ENCODE peak calls at places on chromosomes 4 and X, in six cellular contexts. One of them, this sample, is unnamed.

GRCh38 chr4:184805462-184806245 is 20.1 kb downstream of the ACSL1 start:
- DNase-seq in OCI-LY7: no peak
- DNase-seq in AG10803: no peak
- DNase-seq in bronchial epithelial cell: peak; percentile 48
- DNase-seq in CD8-positive, alpha-beta T cell: no peak
- DNase-seq in uterus: no peak
- DNase-seq in this sample: no peak

GRCh38 chrX:135295238-135295943 is 13.9 kb upstream of the ETDC start:
- DNase-seq in OCI-LY7: no peak
- DNase-seq in AG10803: peak; percentile 3
- DNase-seq in bronchial epithelial cell: peak; percentile 40
- DNase-seq in CD8-positive, alpha-beta T cell: peak; percentile 34
- DNase-seq in uterus: no peak
- DNase-seq in this sample: no peak

GRCh38 chr4:62482355-62482754 is 1282.2 kb downstream of the ADGRL3 start:
- DNase-seq in OCI-LY7: no peak
- DNase-seq in AG10803: no peak
- DNase-seq in bronchial epithelial cell: peak; percentile 1
- DNase-seq in CD8-positive, alpha-beta T cell: no peak
- DNase-seq in uterus: no peak
- DNase-seq in this sample: no peak

GRCh38 chr4:93217423-93217822 is 611.1 kb upstream of the ATOH1 start:
- DNase-seq in OCI-LY7: no peak
- DNase-seq in AG10803: no peak
- DNase-seq in bronchial epithelial cell: no peak
- DNase-seq in CD8-positive, alpha-beta T cell: no peak
- DNase-seq in uterus: no peak
- DNase-seq in this sample: no peak

GRCh38 chr4:101367201-101367600 is 19.9 kb upstream of the PPP3CA start:
- DNase-seq in OCI-LY7: no peak
- DNase-seq in AG10803: peak; percentile 89
- DNase-seq in bronchial epithelial cell: peak; percentile 90
- DNase-seq in CD8-positive, alpha-beta T cell: no peak
- DNase-seq in uterus: no peak
- DNase-seq in this sample: peak; percentile 83

GRCh38 chr4:82984459-82984858 is 26.2 kb downstream of the LIN54 start:
- DNase-seq in OCI-LY7: no peak
- DNase-seq in AG10803: peak; percentile 63
- DNase-seq in bronchial epithelial cell: peak; percentile 26
- DNase-seq in CD8-positive, alpha-beta T cell: no peak
- DNase-seq in uterus: no peak
- DNase-seq in this sample: no peak

GRCh38 chrX:150849996-150850720 is 48.3 kb downstream of the CD99L2 start:
- DNase-seq in OCI-LY7: no peak
- DNase-seq in AG10803: no peak
- DNase-seq in bronchial epithelial cell: peak; percentile 82
- DNase-seq in CD8-positive, alpha-beta T cell: no peak
- DNase-seq in uterus: no peak
- DNase-seq in this sample: no peak

GRCh38 chrX:74550295-74550802 is 64.1 kb downstream of the RLIM start:
- DNase-seq in OCI-LY7: peak; percentile 80
- DNase-seq in AG10803: peak; percentile 63
- DNase-seq in bronchial epithelial cell: peak; percentile 44
- DNase-seq in CD8-positive, alpha-beta T cell: peak; percentile 77
- DNase-seq in uterus: peak; percentile 84
- DNase-seq in this sample: no peak

GRCh38 chr4:71635094-71635493 is 148.8 kb downstream of the GC start:
- DNase-seq in OCI-LY7: no peak
- DNase-seq in AG10803: no peak
- DNase-seq in bronchial epithelial cell: no peak
- DNase-seq in CD8-positive, alpha-beta T cell: no peak
- DNase-seq in uterus: no peak
- DNase-seq in this sample: no peak

GRCh38 chrX:103309860-103310591 is 764 bp downstream of the BEX2 start:
- DNase-seq in OCI-LY7: no peak
- DNase-seq in AG10803: no peak
- DNase-seq in bronchial epithelial cell: no peak
- DNase-seq in CD8-positive, alpha-beta T cell: no peak
- DNase-seq in uterus: no peak
- DNase-seq in this sample: no peak

GRCh38 chr4:3207531-3208037 is 41.4 kb upstream of the MSANTD1 start:
- DNase-seq in OCI-LY7: no peak
- DNase-seq in AG10803: peak; percentile 77
- DNase-seq in bronchial epithelial cell: no peak
- DNase-seq in CD8-positive, alpha-beta T cell: no peak
- DNase-seq in uterus: no peak
- DNase-seq in this sample: no peak

GRCh38 chr4:4867745-4868505 is 8.5 kb downstream of the MSX1 start:
- DNase-seq in OCI-LY7: no peak
- DNase-seq in AG10803: no peak
- DNase-seq in bronchial epithelial cell: no peak
- DNase-seq in CD8-positive, alpha-beta T cell: no peak
- DNase-seq in uterus: no peak
- DNase-seq in this sample: no peak

GRCh38 chrX:120302434-120302833 is 8.8 kb downstream of the TMEM255A start:
- DNase-seq in OCI-LY7: peak; percentile 85
- DNase-seq in AG10803: no peak
- DNase-seq in bronchial epithelial cell: no peak
- DNase-seq in CD8-positive, alpha-beta T cell: peak; percentile 29
- DNase-seq in uterus: no peak
- DNase-seq in this sample: no peak

GRCh38 chr4:3657917-3658913 is 108.0 kb upstream of the ADRA2C start:
- DNase-seq in OCI-LY7: no peak
- DNase-seq in AG10803: peak; percentile 76
- DNase-seq in bronchial epithelial cell: no peak
- DNase-seq in CD8-positive, alpha-beta T cell: no peak
- DNase-seq in uterus: peak; percentile 95
- DNase-seq in this sample: peak; percentile 34

GRCh38 chrX:17547658-17548057 is 172.7 kb downstream of the NHS start:
- DNase-seq in OCI-LY7: no peak
- DNase-seq in AG10803: peak; percentile 77
- DNase-seq in bronchial epithelial cell: peak; percentile 97
- DNase-seq in CD8-positive, alpha-beta T cell: no peak
- DNase-seq in uterus: peak; percentile 63
- DNase-seq in this sample: no peak

GRCh38 chrX:148376342-148376741 is 124.1 kb upstream of the AFF2 start:
- DNase-seq in OCI-LY7: no peak
- DNase-seq in AG10803: no peak
- DNase-seq in bronchial epithelial cell: no peak
- DNase-seq in CD8-positive, alpha-beta T cell: no peak
- DNase-seq in uterus: no peak
- DNase-seq in this sample: no peak

GRCh38 chr4:123649644-123650356 is 253.2 kb downstream of the SPRY1 start:
- DNase-seq in OCI-LY7: no peak
- DNase-seq in AG10803: peak; percentile 74
- DNase-seq in bronchial epithelial cell: peak; percentile 97
- DNase-seq in CD8-positive, alpha-beta T cell: no peak
- DNase-seq in uterus: no peak
- DNase-seq in this sample: no peak

GRCh38 chr4:94960703-94961102 is 202.9 kb downstream of the BMPR1B start:
- DNase-seq in OCI-LY7: no peak
- DNase-seq in AG10803: no peak
- DNase-seq in bronchial epithelial cell: no peak
- DNase-seq in CD8-positive, alpha-beta T cell: no peak
- DNase-seq in uterus: no peak
- DNase-seq in this sample: no peak

GRCh38 chr4:86220137-86220536 is 139.7 kb downstream of the MAPK10 start:
- DNase-seq in OCI-LY7: no peak
- DNase-seq in AG10803: peak; percentile 14
- DNase-seq in bronchial epithelial cell: peak; percentile 89
- DNase-seq in CD8-positive, alpha-beta T cell: no peak
- DNase-seq in uterus: no peak
- DNase-seq in this sample: no peak

GRCh38 chrX:103718120-103718519 is 7.4 kb downstream of the TMEM31 start:
- DNase-seq in OCI-LY7: no peak
- DNase-seq in AG10803: no peak
- DNase-seq in bronchial epithelial cell: no peak
- DNase-seq in CD8-positive, alpha-beta T cell: no peak
- DNase-seq in uterus: no peak
- DNase-seq in this sample: no peak

GRCh38 chr4:57037982-57038604 is 59.4 kb downstream of the POLR2B start:
- DNase-seq in OCI-LY7: peak; percentile 19
- DNase-seq in AG10803: peak; percentile 35
- DNase-seq in bronchial epithelial cell: no peak
- DNase-seq in CD8-positive, alpha-beta T cell: no peak
- DNase-seq in uterus: peak; percentile 75
- DNase-seq in this sample: no peak

GRCh38 chrX:1767026-1767425 is 152.2 kb downstream of the ASMT start:
- DNase-seq in OCI-LY7: no peak
- DNase-seq in AG10803: no peak
- DNase-seq in bronchial epithelial cell: no peak
- DNase-seq in CD8-positive, alpha-beta T cell: no peak
- DNase-seq in uterus: no peak
- DNase-seq in this sample: no peak

GRCh38 chr4:174119051-174119450 is 164.4 kb downstream of the FBXO8 start:
- DNase-seq in OCI-LY7: no peak
- DNase-seq in AG10803: peak; percentile 75
- DNase-seq in bronchial epithelial cell: peak; percentile 59
- DNase-seq in CD8-positive, alpha-beta T cell: no peak
- DNase-seq in uterus: peak; percentile 39
- DNase-seq in this sample: no peak

GRCh38 chrX:103066606-103067005 is 2.6 kb upstream of the BEX1 start:
- DNase-seq in OCI-LY7: no peak
- DNase-seq in AG10803: peak; percentile 4
- DNase-seq in bronchial epithelial cell: peak; percentile 0
- DNase-seq in CD8-positive, alpha-beta T cell: no peak
- DNase-seq in uterus: no peak
- DNase-seq in this sample: peak; percentile 2

GRCh38 chr4:161856711-161857326 is 307.0 kb downstream of the FSTL5 start:
- DNase-seq in OCI-LY7: no peak
- DNase-seq in AG10803: no peak
- DNase-seq in bronchial epithelial cell: no peak
- DNase-seq in CD8-positive, alpha-beta T cell: no peak
- DNase-seq in uterus: no peak
- DNase-seq in this sample: no peak

GRCh38 chrX:133335027-133335426 is 80.3 kb downstream of the GPC4 start:
- DNase-seq in OCI-LY7: peak; percentile 20
- DNase-seq in AG10803: peak; percentile 28
- DNase-seq in bronchial epithelial cell: peak; percentile 26
- DNase-seq in CD8-positive, alpha-beta T cell: no peak
- DNase-seq in uterus: peak; percentile 29
- DNase-seq in this sample: no peak

GRCh38 chr4:28287837-28288236 is 1427.2 kb downstream of the STIM2 start:
- DNase-seq in OCI-LY7: no peak
- DNase-seq in AG10803: peak; percentile 99
- DNase-seq in bronchial epithelial cell: peak; percentile 97
- DNase-seq in CD8-positive, alpha-beta T cell: no peak
- DNase-seq in uterus: no peak
- DNase-seq in this sample: peak; percentile 98

GRCh38 chr4:74555843-74556242 is 110.9 kb downstream of the AREG start:
- DNase-seq in OCI-LY7: no peak
- DNase-seq in AG10803: no peak
- DNase-seq in bronchial epithelial cell: no peak
- DNase-seq in CD8-positive, alpha-beta T cell: no peak
- DNase-seq in uterus: no peak
- DNase-seq in this sample: no peak

DNA sequence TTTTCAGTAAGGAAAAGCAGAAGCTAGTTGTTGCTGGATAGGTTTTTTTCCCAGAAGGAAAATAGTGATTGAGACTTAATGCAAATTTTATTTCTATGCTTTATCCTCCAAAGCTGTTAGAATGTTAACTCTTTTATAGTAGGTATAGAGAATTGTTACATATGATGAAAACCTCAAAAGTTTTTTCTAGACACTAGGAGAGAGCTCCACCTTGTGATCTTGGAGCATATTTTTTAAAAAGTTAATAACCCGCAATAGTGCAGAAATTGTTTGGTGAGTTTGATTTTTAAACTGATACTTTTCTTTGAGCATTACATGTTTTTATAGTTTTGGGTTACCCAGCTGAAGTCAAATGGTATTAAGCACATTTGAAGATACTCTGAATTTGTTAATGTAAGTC is 56.5 kb downstream of the STAG2 start:
- DNase-seq in OCI-LY7: peak; percentile 5
- DNase-seq in AG10803: no peak
- DNase-seq in bronchial epithelial cell: no peak
- DNase-seq in CD8-positive, alpha-beta T cell: no peak
- DNase-seq in uterus: no peak
- DNase-seq in this sample: no peak
- TF ChIP-seq CTCF in OCI-LY7: peak; percentile 63
- TF ChIP-seq CTCF in AG10803: no peak
- TF ChIP-seq CTCF in bronchial epithelial cell: no peak
- TF ChIP-seq CTCF in CD8-positive, alpha-beta T cell: no peak
- TF ChIP-seq CTCF in uterus: no peak
- TF ChIP-seq CTCF in this sample: no peak

GRCh38 chr4:102599455-102599854 is 98.3 kb downstream of the NFKB1 start:
- DNase-seq in OCI-LY7: no peak
- DNase-seq in AG10803: no peak
- DNase-seq in bronchial epithelial cell: peak; percentile 83
- DNase-seq in CD8-positive, alpha-beta T cell: no peak
- DNase-seq in uterus: no peak
- DNase-seq in this sample: no peak

GRCh38 chr4:102600689-102601088 is 99.5 kb downstream of the NFKB1 start:
- DNase-seq in OCI-LY7: no peak
- DNase-seq in AG10803: no peak
- DNase-seq in bronchial epithelial cell: no peak
- DNase-seq in CD8-positive, alpha-beta T cell: no peak
- DNase-seq in uterus: no peak
- DNase-seq in this sample: no peak

GRCh38 chr4:102598102-102598758 is 97.1 kb downstream of the NFKB1 start:
- DNase-seq in OCI-LY7: no peak
- DNase-seq in AG10803: peak; percentile 38
- DNase-seq in bronchial epithelial cell: no peak
- DNase-seq in CD8-positive, alpha-beta T cell: no peak
- DNase-seq in uterus: no peak
- DNase-seq in this sample: no peak

GRCh38 chr4:102599887-102600286 is 98.7 kb downstream of the NFKB1 start:
- DNase-seq in OCI-LY7: no peak
- DNase-seq in AG10803: no peak
- DNase-seq in bronchial epithelial cell: no peak
- DNase-seq in CD8-positive, alpha-beta T cell: no peak
- DNase-seq in uterus: no peak
- DNase-seq in this sample: no peak

GRCh38 chr4:102598759-102599379 is 97.7 kb downstream of the NFKB1 start:
- DNase-seq in OCI-LY7: no peak
- DNase-seq in AG10803: no peak
- DNase-seq in bronchial epithelial cell: no peak
- DNase-seq in CD8-positive, alpha-beta T cell: no peak
- DNase-seq in uterus: no peak
- DNase-seq in this sample: no peak
- H3K4me3 ChIP-seq in OCI-LY7: no peak overlapping the region
- H3K4me3 ChIP-seq in AG10803: no peak overlapping the region
- H3K4me3 ChIP-seq in bronchial epithelial cell: no peak overlapping the region
- H3K4me3 ChIP-seq in CD8-positive, alpha-beta T cell: no peak overlapping the region
- H3K4me3 ChIP-seq in uterus: no peak overlapping the region
- H3K4me3 ChIP-seq in this sample: no peak overlapping the region

GRCh38 chrX:154384284-154384892 is 5.3 kb downstream of the EMD start:
- DNase-seq in OCI-LY7: no peak
- DNase-seq in AG10803: no peak
- DNase-seq in bronchial epithelial cell: no peak
- DNase-seq in CD8-positive, alpha-beta T cell: no peak
- DNase-seq in uterus: peak; percentile 41
- DNase-seq in this sample: no peak
- TF ChIP-seq CTCF in OCI-LY7: peak; percentile 33
- TF ChIP-seq CTCF in AG10803: peak; percentile 38
- TF ChIP-seq CTCF in bronchial epithelial cell: peak; percentile 13
- TF ChIP-seq CTCF in CD8-positive, alpha-beta T cell: no peak
- TF ChIP-seq CTCF in uterus: peak; percentile 49
- TF ChIP-seq CTCF in this sample: peak; percentile 24

GRCh38 chrX:105823092-105823454 is 734 bp downstream of the NRK start:
- DNase-seq in OCI-LY7: no peak
- DNase-seq in AG10803: no peak
- DNase-seq in bronchial epithelial cell: no peak
- DNase-seq in CD8-positive, alpha-beta T cell: no peak
- DNase-seq in uterus: no peak
- DNase-seq in this sample: no peak
- H3K4me3 ChIP-seq in OCI-LY7: no peak overlapping the region
- H3K4me3 ChIP-seq in AG10803: no peak overlapping the region
- H3K4me3 ChIP-seq in bronchial epithelial cell: no peak overlapping the region
- H3K4me3 ChIP-seq in CD8-positive, alpha-beta T cell: no peak overlapping the region
- H3K4me3 ChIP-seq in uterus: peak overlapping the region; percentile 38
- H3K4me3 ChIP-seq in this sample: peak overlapping the region; percentile 48